ENCODE peak calls at places on chromosomes 16 and 17, in five cellular contexts. W, Z, G, H and T are unnamed samples.

GRCh38 chr17:77604301-77605031 is 354.0 kb upstream of the TNRC6C start:
- DNase-seq in Z (no peak), W (no peak), H (no peak), G (no peak), T (no peak)

GRCh38 chr16:872436-873242 is 72.1 kb upstream of the GNG13 start:
- DNase-seq in Z (no peak), H (no peak), W (no peak), G (no peak), T (no peak)

GRCh38 chr16:87724490-87725291 is 41.1 kb downstream of the KLHDC4 start:
- DNase-seq in Z (no peak), G (no peak), H (peak), W (no peak), T (no peak)

GRCh38 chr16:4309833-4310266 is 6.0 kb upstream of the GLIS2 start:
- DNase-seq in Z (no peak), G (peak), H (no peak), W (peak), T (peak)

GRCh38 chr17:7252176-7253043 is at the start of gene ELP5:
- DNase-seq in G (no peak), Z (peak), W (peak), H (peak), T (peak)

GRCh38 chr17:17186551-17187505 is 19.3 kb downstream of the PLD6 start:
- DNase-seq in H (no peak), W (no peak), Z (no peak), G (no peak), T (no peak)

GRCh38 chr17:19338031-19338990 is 24.2 kb downstream of the B9D1 start:
- DNase-seq in H (no peak), G (peak), W (peak), Z (peak), T (peak)

GRCh38 chr17:5422505-5422904 is 2.5 kb downstream of the RPAIN start:
- DNase-seq in Z (no peak), H (no peak), G (no peak), W (peak), T (peak)

GRCh38 chr17:1588781-1589585 is 26.4 kb upstream of the PITPNA start:
- DNase-seq in H (no peak), Z (no peak), W (no peak), G (no peak), T (no peak)

GRCh38 chr17:62614142-62614541 is 13.3 kb upstream of the MRC2 start:
- DNase-seq in Z (no peak), W (no peak), G (no peak), H (no peak), T (no peak)

GRCh38 chr16:66741131-66741900 is 10.1 kb downstream of the DYNC1LI2 start:
- DNase-seq in G (no peak), W (peak), H (no peak), Z (peak), T (peak)

GRCh38 chr16:4664538-4665418 is 28.6 kb upstream of the NUDT16L1 start:
- DNase-seq in Z (no peak), G (no peak), W (no peak), H (no peak), T (peak)

GRCh38 chr16:63592852-63593251 is 1529.0 kb downstream of the CDH11 start:
- DNase-seq in W (no peak), H (no peak), Z (no peak), G (no peak), T (no peak)

GRCh38 chr16:80150978-80151705 is 389.7 kb upstream of the DYNLRB2 start:
- DNase-seq in W (no peak), H (no peak), Z (no peak), G (no peak), T (no peak)

GRCh38 chr17:36611345-36612072 is 10.1 kb downstream of the MRM1 start:
- DNase-seq in G (no peak), W (no peak), H (no peak), Z (peak), T (no peak)

GRCh38 chr16:75198135-75198600 is 8.8 kb downstream of the CTRB2 start:
- DNase-seq in W (no peak), Z (peak), G (no peak), H (no peak), T (no peak)

GRCh38 chr16:66159987-66160386 is 206.5 kb upstream of the CDH5 start:
- DNase-seq in Z (no peak), H (no peak), G (no peak), W (no peak), T (no peak)

GRCh38 chr16:74760007-74760767 is 14.4 kb downstream of the FA2H start:
- DNase-seq in W (peak), Z (no peak), G (no peak), H (no peak), T (no peak)

DNA sequence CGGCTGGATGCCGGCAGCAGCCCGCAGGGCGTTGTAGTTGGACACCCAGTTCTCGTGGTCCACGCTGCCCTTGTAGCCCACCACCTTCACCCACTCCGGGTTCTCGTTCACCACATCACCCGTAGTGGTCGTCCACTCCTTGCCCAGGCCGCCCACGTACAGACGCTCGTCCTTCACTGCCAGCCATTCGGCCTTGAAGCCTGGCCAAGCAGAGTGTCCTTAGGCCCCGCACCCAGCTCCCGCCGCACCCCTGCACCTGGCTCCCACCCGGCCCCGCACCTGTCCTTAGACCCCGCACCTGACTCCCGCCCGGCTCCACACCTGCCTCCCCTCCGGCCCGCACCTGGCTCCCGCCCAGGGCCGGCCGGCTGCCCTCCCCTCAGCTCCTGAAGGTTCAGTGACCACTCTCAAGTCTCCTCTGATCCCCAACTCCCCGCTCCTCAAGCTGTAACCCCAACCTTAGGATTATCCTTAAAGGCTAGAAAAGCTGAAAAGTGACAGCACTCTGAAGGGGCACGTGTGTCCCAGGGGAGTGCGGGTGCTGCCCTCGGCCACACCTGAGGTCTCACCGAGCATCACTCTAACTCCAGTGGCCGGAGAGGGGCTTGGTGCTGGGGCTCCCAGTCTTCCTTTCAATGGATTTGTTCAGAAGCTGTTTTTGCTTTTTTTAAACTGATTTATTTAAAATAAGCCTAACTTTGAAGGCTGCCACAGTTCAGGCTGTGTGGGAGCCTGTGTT is 14.4 kb downstream of the CANT1 start:
- DNase-seq in W (no peak), G (no peak), H (no peak), Z (no peak), T (no peak)
- TF ChIP-seq HDAC2 in W (no peak), G (no peak), H (no peak), Z (no peak), T (no peak)

GRCh38 chr17:80986816-80987480 is 4.7 kb upstream of the CHMP6 start:
- DNase-seq in G (no peak), H (no peak), Z (no peak), W (no peak), T (no peak)
- TF ChIP-seq HDAC2 in G (no peak), H (no peak), Z (no peak), W (no peak), T (no peak)

DNA sequence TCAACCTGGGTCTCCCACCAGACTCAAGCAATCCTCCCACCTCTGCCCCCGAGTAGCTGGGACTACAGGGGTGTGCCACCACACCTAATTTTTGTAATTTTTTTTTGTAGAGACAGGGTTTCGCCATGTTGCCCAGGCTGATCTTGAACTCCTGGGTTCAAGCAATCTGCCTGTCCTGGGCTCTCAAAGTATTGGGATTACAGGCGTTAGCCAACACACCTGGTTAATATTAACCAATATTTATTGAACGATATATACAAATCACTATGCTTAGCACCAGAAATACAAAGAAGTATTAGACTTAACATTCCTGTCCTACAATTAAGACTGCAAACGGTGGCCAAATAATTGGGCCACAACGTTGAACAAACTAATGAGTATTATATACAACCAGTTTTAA is 4.2 kb downstream of the MBTD1 start:
- DNase-seq in G (no peak), W (no peak), H (no peak), Z (no peak), T (no peak)
- TF ChIP-seq HDAC2 in G (no peak), W (no peak), H (no peak), Z (no peak), T (no peak)

GRCh38 chr16:71794943-71795342 is 13.7 kb downstream of the AP1G1 start:
- DNase-seq in Z (no peak), H (no peak), W (no peak), G (no peak), T (no peak)

GRCh38 chr16:71796501-71796900 is 12.1 kb downstream of the AP1G1 start:
- DNase-seq in W (no peak), H (no peak), Z (no peak), G (no peak), T (no peak)

GRCh38 chr16:71792176-71792575 is 16.5 kb downstream of the AP1G1 start:
- DNase-seq in W (no peak), H (no peak), G (no peak), Z (no peak), T (no peak)

GRCh38 chr16:71789136-71789535 is 19.5 kb downstream of the AP1G1 start:
- DNase-seq in G (no peak), H (no peak), W (no peak), Z (no peak), T (no peak)

DNA sequence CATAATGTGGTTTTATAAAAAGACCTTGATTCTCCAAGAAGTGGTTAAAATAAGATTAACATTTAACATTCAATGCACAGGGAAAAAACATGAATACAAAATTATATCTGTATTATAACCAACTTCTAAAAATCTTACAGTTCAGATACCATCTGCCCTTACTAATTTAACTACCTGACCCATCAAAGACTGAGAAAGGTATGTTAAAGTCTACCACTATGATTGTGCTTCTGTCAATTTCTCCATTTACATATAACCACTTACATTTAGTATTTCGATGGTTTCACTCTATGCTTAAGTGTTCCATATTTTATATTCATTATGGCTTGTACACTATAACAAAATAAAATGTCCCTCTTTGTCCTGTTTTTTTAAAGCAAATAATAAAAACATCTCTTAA is 14.6 kb downstream of the AP1G1 start:
- DNase-seq in G (no peak), Z (no peak), W (no peak), H (no peak), T (no peak)
- TF ChIP-seq HDAC2 in G (no peak), Z (no peak), W (no peak), H (no peak), T (no peak)